ENCODE peak calls at places on chromosomes 11 and 22, in eight cellular contexts. S is heart left ventricle; Z is cardiac muscle cell; T is HCT116; M is SJSA1; W is suprapubic skin; O is PC-9; B is CD8-positive, alpha-beta T cell. L is an unnamed sample.
A peak's percentile ranks its signal among the peaks of the same experiment; 100 is the strongest.

GRCh38 chr22:19991645-19992451 is 24.8 kb downstream of the ARVCF start:
- DNase-seq in S (no peak), Z (no peak), T (no peak), M (no peak), W (no peak), O (no peak), B (no peak), L (no peak)

GRCh38 chr11:47886096-47886495 is 37.9 kb upstream of the NUP160 start:
- DNase-seq in S (no peak), Z (no peak), T (no peak), M (no peak), W (no peak), O (peak; percentile 68), B (no peak), L (no peak)

GRCh38 chr22:24367841-24368240 is 59.6 kb upstream of the ADORA2A start:
- DNase-seq in S (no peak), Z (no peak), T (no peak), M (no peak), W (no peak), O (no peak), B (no peak), L (no peak)

GRCh38 chr11:111177037-111177988 is 68.2 kb upstream of the POU2AF2 start:
- DNase-seq in S (no peak), Z (no peak), T (no peak), M (no peak), W (no peak), O (no peak), B (no peak), L (no peak)

GRCh38 chr11:62295504-62295903 is 3.4 kb downstream of the SCGB1D4 start:
- DNase-seq in S (no peak), Z (peak; percentile 76), T (no peak), M (no peak), W (no peak), O (no peak), B (no peak), L (no peak)

GRCh38 chr11:103317118-103317517 is 207.9 kb downstream of the DYNC2H1 start:
- DNase-seq in S (no peak), Z (no peak), T (no peak), M (no peak), W (no peak), O (no peak), B (no peak), L (no peak)

GRCh38 chr11:127000291-127000968 is at the start of gene KIRREL3:
- DNase-seq in S (no peak), Z (peak; percentile 54), T (no peak), M (no peak), W (no peak), O (no peak), B (no peak), L (no peak)

GRCh38 chr11:3069425-3069824 is 12.2 kb upstream of the CARS1 start:
- DNase-seq in S (no peak), Z (no peak), T (no peak), M (no peak), W (no peak), O (no peak), B (no peak), L (no peak)

GRCh38 chr22:21652547-21653545 is 10.7 kb downstream of the SDF2L1 start:
- DNase-seq in S (no peak), Z (no peak), T (no peak), M (no peak), W (no peak), O (no peak), B (no peak), L (no peak)

GRCh38 chr11:84580338-84580737 is 1046.8 kb downstream of the DLG2 start:
- DNase-seq in S (no peak), Z (no peak), T (no peak), M (no peak), W (no peak), O (no peak), B (no peak), L (no peak)

GRCh38 chr22:28440517-28441366 is 238.9 kb downstream of the TTC28 start:
- DNase-seq in S (no peak), Z (no peak), T (no peak), M (no peak), W (no peak), O (no peak), B (no peak), L (no peak)

GRCh38 chr11:4891996-4892640 is 10.4 kb downstream of the OR51T1 start:
- DNase-seq in S (no peak), Z (no peak), T (no peak), M (no peak), W (no peak), O (no peak), B (no peak), L (no peak)

GRCh38 chr11:65165847-65166317 is 4.2 kb upstream of the SPDYC start:
- DNase-seq in S (no peak), Z (no peak), T (no peak), M (no peak), W (no peak), O (no peak), B (no peak), L (no peak)

GRCh38 chr11:45354976-45355705 is 69.0 kb upstream of the SYT13 start:
- DNase-seq in S (peak; percentile 90), Z (peak; percentile 89), T (no peak), M (no peak), W (peak; percentile 90), O (peak; percentile 13), B (peak; percentile 89), L (peak; percentile 78)

GRCh38 chr11:76512851-76513653 is 68.2 kb downstream of the EMSY start:
- DNase-seq in S (no peak), Z (peak; percentile 29), T (peak; percentile 16), M (no peak), W (no peak), O (peak; percentile 38), B (no peak), L (peak; percentile 4)

GRCh38 chr22:23715811-23716355 is 25.1 kb downstream of the RGL4 start:
- DNase-seq in S (no peak), Z (no peak), T (no peak), M (no peak), W (no peak), O (no peak), B (no peak), L (no peak)

GRCh38 chr11:72023335-72023734 is 24.6 kb downstream of the IL18BP start:
- DNase-seq in S (no peak), Z (no peak), T (no peak), M (no peak), W (no peak), O (no peak), B (no peak), L (no peak)

GRCh38 chr22:23565942-23566715 is 14.0 kb downstream of the IGLL1 start:
- DNase-seq in S (no peak), Z (peak; percentile 67), T (no peak), M (no peak), W (peak; percentile 57), O (no peak), B (no peak), L (no peak)

GRCh38 chr11:68916439-68916838 is 12.7 kb downstream of the IGHMBP2 start:
- DNase-seq in S (no peak), Z (no peak), T (no peak), M (no peak), W (no peak), O (no peak), B (no peak), L (no peak)

GRCh38 chr11:126140106-126140931 is 71.1 kb downstream of the RPUSD4 start:
- DNase-seq in S (no peak), Z (no peak), T (no peak), M (no peak), W (no peak), O (no peak), B (no peak), L (no peak)

GRCh38 chr11:15027011-15027410 is 46.4 kb upstream of the CALCB start:
- DNase-seq in S (no peak), Z (no peak), T (no peak), M (no peak), W (no peak), O (no peak), B (no peak), L (no peak)

GRCh38 chr22:45091254-45091854 is 72.4 kb upstream of the NUP50 start:
- DNase-seq in S (no peak), Z (no peak), T (no peak), M (no peak), W (no peak), O (no peak), B (no peak), L (no peak)

GRCh38 chr11:88521354-88522310 is 184.1 kb upstream of the CTSC start:
- DNase-seq in S (no peak), Z (no peak), T (no peak), M (no peak), W (no peak), O (no peak), B (no peak), L (no peak)

GRCh38 chr11:63907063-63907462 is 9.9 kb downstream of the RCOR2 start:
- DNase-seq in S (no peak), Z (no peak), T (no peak), M (no peak), W (no peak), O (no peak), B (no peak), L (no peak)
- H3K36me3 ChIP-seq in S (peaks cover 71% of the 10 kb centered on the region), Z (peaks cover 24% of the 10 kb centered on the region), T (peaks cover 3% of the 10 kb centered on the region), M (peaks cover 70% of the 10 kb centered on the region), W (peaks cover 87% of the 10 kb centered on the region), O (peaks cover 10% of the 10 kb centered on the region), B (peaks cover 53% of the 10 kb centered on the region), L (peaks cover 32% of the 10 kb centered on the region)

GRCh38 chr22:47862394-47862793 is 1099.9 kb downstream of the TBC1D22A start:
- DNase-seq in S (no peak), Z (no peak), T (no peak), M (no peak), W (no peak), O (no peak), B (no peak), L (no peak)

GRCh38 chr22:47858773-47859306 is 1096.4 kb downstream of the TBC1D22A start:
- DNase-seq in S (no peak), Z (no peak), T (no peak), M (no peak), W (no peak), O (no peak), B (no peak), L (no peak)

GRCh38 chr22:47854226-47854625 is 1091.8 kb downstream of the TBC1D22A start:
- DNase-seq in S (no peak), Z (no peak), T (no peak), M (no peak), W (no peak), O (no peak), B (no peak), L (no peak)

GRCh38 chr22:47854680-47855079 is 1092.2 kb downstream of the TBC1D22A start:
- DNase-seq in S (no peak), Z (no peak), T (no peak), M (no peak), W (no peak), O (no peak), B (no peak), L (no peak)

GRCh38 chr22:47859891-47860290 is 1097.4 kb downstream of the TBC1D22A start:
- DNase-seq in S (no peak), Z (no peak), T (no peak), M (no peak), W (no peak), O (no peak), B (no peak), L (no peak)
- H3K9me3 ChIP-seq in S (no peaks in the 10 kb centered on the region), Z (no peaks in the 10 kb centered on the region), T (no peaks in the 10 kb centered on the region), M (no peaks in the 10 kb centered on the region), W (no peaks in the 10 kb centered on the region), O (no peaks in the 10 kb centered on the region), B (no peaks in the 10 kb centered on the region), L (no peaks in the 10 kb centered on the region)

GRCh38 chr11:64078294-64078693 is 42.6 kb downstream of the FLRT1 start:
- DNase-seq in S (no peak), Z (no peak), T (no peak), M (no peak), W (no peak), O (no peak), B (no peak), L (no peak)
- H3K27ac ChIP-seq in S (no peak overlapping the region), Z (no peak overlapping the region), T (no peak overlapping the region), M (no peak overlapping the region), W (no peak overlapping the region), O (no peak overlapping the region), B (no peak overlapping the region), L (no peak overlapping the region)

GRCh38 chr11:67062526-67063373 is 6.1 kb downstream of the RHOD start:
- DNase-seq in S (no peak), Z (no peak), T (peak; percentile 49), M (no peak), W (no peak), O (peak; percentile 94), B (no peak), L (no peak)
- H3K36me3 ChIP-seq in S (no peaks in the 10 kb centered on the region), Z (no peaks in the 10 kb centered on the region), T (no peaks in the 10 kb centered on the region), M (no peaks in the 10 kb centered on the region), W (no peaks in the 10 kb centered on the region), O (no peaks in the 10 kb centered on the region), B (no peaks in the 10 kb centered on the region), L (no peaks in the 10 kb centered on the region)

L was measured in CD8-positive, alpha-beta memory T cell.